ENCODE peak calls at places on chromosomes 7 and 10, in five cellular contexts. Y, D, S, M and R are unnamed samples.
A peak's percentile ranks its signal among the peaks of the same experiment; 100 is the strongest.

GRCh38 chr10:119113805-119114732 is 10.2 kb downstream of the DENND10 start:
- DNase-seq in Y (peak; percentile 44), D (no peak), S (no peak), M (no peak), R (peak; percentile 86)

GRCh38 chr7:68888971-68889385 is 709.3 kb upstream of the AUTS2 start:
- DNase-seq in Y (no peak), D (no peak), S (no peak), M (no peak), R (no peak)

GRCh38 chr7:131538071-131538790 is 18.2 kb downstream of the PODXL start:
- DNase-seq in Y (peak; percentile 75), D (no peak), S (no peak), M (no peak), R (no peak)

GRCh38 chr10:71244638-71245419 is 32.5 kb downstream of the UNC5B start:
- DNase-seq in Y (peak; percentile 35), D (no peak), S (peak; percentile 39), M (peak; percentile 83), R (peak; percentile 45)

GRCh38 chr7:123615344-123615743 is 13.7 kb downstream of the ASB15 start:
- DNase-seq in Y (no peak), D (no peak), S (no peak), M (no peak), R (peak; percentile 47)

GRCh38 chr7:91710896-91711295 is 169.6 kb downstream of the MTERF1 start:
- DNase-seq in Y (no peak), D (no peak), S (no peak), M (no peak), R (no peak)

GRCh38 chr10:43259981-43260761 is 6.7 kb downstream of the RASGEF1A start:
- DNase-seq in Y (peak; percentile 23), D (no peak), S (peak; percentile 44), M (peak; percentile 40), R (no peak)

GRCh38 chr7:4745971-4746919 is 29.2 kb upstream of the AP5Z1 start:
- DNase-seq in Y (peak; percentile 49), D (no peak), S (peak; percentile 40), M (no peak), R (peak; percentile 76)

GRCh38 chr7:116805100-116805544 is 57.3 kb upstream of the CAPZA2 start:
- DNase-seq in Y (no peak), D (no peak), S (no peak), M (peak; percentile 40), R (no peak)

GRCh38 chr10:614772-615582 is 74.5 kb downstream of the DIP2C start:
- DNase-seq in Y (no peak), D (no peak), S (no peak), M (no peak), R (no peak)

GRCh38 chr7:69687739-69688431 is 89.6 kb downstream of the AUTS2 start:
- DNase-seq in Y (no peak), D (no peak), S (no peak), M (no peak), R (no peak)

GRCh38 chr10:77507313-77507712 is 130.3 kb downstream of the KCNMA1 start:
- DNase-seq in Y (no peak), D (no peak), S (peak; percentile 20), M (no peak), R (no peak)

GRCh38 chr10:59435707-59436106 is 73.4 kb upstream of the FAM13C start:
- DNase-seq in Y (no peak), D (no peak), S (no peak), M (no peak), R (peak; percentile 22)

GRCh38 chr10:13987472-13987871 is 343.3 kb downstream of the FRMD4A start:
- DNase-seq in Y (peak; percentile 23), D (no peak), S (no peak), M (no peak), R (peak; percentile 91)

GRCh38 chr10:8584666-8585065 is 530.2 kb downstream of the GATA3 start:
- DNase-seq in Y (no peak), D (no peak), S (no peak), M (no peak), R (no peak)

GRCh38 chr10:69758310-69758728 is 43.4 kb upstream of the COL13A1 start:
- DNase-seq in Y (no peak), D (no peak), S (no peak), M (no peak), R (no peak)

GRCh38 chr10:62072901-62073300 is 171.4 kb downstream of the ARID5B start:
- DNase-seq in Y (no peak), D (no peak), S (no peak), M (no peak), R (no peak)

GRCh38 chr7:151923097-151923876 is 33.0 kb upstream of the GALNTL5 start:
- DNase-seq in Y (no peak), D (no peak), S (peak; percentile 84), M (peak; percentile 29), R (no peak)

GRCh38 chr10:125024496-125025234 is 82.7 kb downstream of the ZRANB1 start:
- DNase-seq in Y (no peak), D (no peak), S (no peak), M (no peak), R (no peak)

GRCh38 chr10:69620625-69621024 is 9.4 kb upstream of the FAM241B start:
- DNase-seq in Y (no peak), D (no peak), S (no peak), M (no peak), R (no peak)

GRCh38 chr10:49115015-49115795 is at the start of gene VSTM4:
- DNase-seq in Y (no peak), D (no peak), S (no peak), M (peak; percentile 55), R (peak; percentile 45)

GRCh38 chr7:103592187-103592586 is 146.2 kb upstream of the SLC26A5 start:
- DNase-seq in Y (no peak), D (no peak), S (no peak), M (no peak), R (no peak)

GRCh38 chr7:123355576-123356195 is 155.9 kb upstream of the SLC13A1 start:
- DNase-seq in Y (no peak), D (no peak), S (no peak), M (no peak), R (peak; percentile 46)

GRCh38 chr7:23106801-23107713 is 1.5 kb downstream of the KLHL7 start:
- DNase-seq in Y (no peak), D (no peak), S (no peak), M (no peak), R (no peak)

GRCh38 chr10:126478600-126478999 is 90.3 kb upstream of the ADAM12 start:
- DNase-seq in Y (no peak), D (no peak), S (no peak), M (no peak), R (no peak)

GRCh38 chr10:126481181-126481580 is 92.9 kb upstream of the ADAM12 start:
- DNase-seq in Y (no peak), D (no peak), S (no peak), M (no peak), R (no peak)

GRCh38 chr10:126480648-126481047 is 92.4 kb upstream of the ADAM12 start:
- DNase-seq in Y (no peak), D (no peak), S (no peak), M (no peak), R (no peak)

GRCh38 chr10:126476256-126476655 is 88.0 kb upstream of the ADAM12 start:
- DNase-seq in Y (no peak), D (no peak), S (no peak), M (peak; percentile 44), R (peak; percentile 34)

DNA sequence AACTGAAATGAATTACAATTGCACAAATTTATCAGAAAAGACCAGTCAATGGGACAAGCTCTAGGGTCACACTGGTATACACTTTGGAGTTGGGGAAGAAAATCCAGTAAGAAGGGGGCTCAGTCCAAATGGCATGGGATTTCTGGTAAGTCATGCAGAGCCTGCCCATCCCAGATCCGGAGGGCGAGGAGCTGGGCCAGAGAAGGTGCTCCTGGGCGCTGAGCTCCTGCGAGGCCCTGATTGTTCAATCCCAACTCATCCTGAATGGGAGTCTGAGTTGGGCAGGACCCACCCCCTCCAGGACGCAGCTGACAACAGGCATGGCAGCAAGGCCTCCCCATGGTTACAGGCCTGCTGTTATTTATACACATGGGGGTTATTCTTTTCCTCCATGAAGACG is 91.0 kb upstream of the ADAM12 start:
- DNase-seq in Y (no peak), D (no peak), S (no peak), M (no peak), R (no peak)
- H3K27ac ChIP-seq in Y (no peak overlapping the region), D (no peak overlapping the region), S (no peak overlapping the region), M (no peak overlapping the region), R (no peak overlapping the region)

DNA sequence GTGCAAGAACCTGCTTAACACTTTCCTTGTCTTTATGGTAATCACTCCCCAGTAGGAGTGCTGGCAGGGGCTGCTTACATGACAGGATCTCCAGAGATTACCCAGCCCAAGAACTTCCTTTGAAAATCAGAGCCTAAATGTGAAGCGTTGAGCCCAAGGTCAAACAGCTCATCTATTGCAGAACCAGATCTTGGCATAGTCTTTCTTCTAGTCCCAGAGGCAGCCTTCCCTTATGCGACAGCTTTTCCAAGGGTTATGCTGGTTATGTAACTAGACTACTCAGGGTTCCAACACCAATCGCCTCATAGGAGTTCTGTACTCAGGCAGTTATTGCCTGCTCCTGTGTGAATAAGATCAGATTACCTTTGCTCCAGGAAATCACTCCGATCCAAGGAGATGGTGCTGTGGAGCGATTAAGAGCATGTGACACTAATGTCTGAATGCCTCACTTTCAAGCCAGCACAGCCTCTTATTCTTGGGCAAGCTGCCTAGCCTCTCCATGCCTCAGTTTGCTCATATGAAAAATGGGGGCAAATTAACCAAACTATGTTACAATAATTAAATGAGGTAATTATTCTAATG is 8.4 kb upstream of the LGI1 start:
- DNase-seq in Y (no peak), D (no peak), S (no peak), M (no peak), R (no peak)
- H3K27ac ChIP-seq in Y (no peak overlapping the region), D (no peak overlapping the region), S (no peak overlapping the region), M (no peak overlapping the region), R (no peak overlapping the region)

DNA sequence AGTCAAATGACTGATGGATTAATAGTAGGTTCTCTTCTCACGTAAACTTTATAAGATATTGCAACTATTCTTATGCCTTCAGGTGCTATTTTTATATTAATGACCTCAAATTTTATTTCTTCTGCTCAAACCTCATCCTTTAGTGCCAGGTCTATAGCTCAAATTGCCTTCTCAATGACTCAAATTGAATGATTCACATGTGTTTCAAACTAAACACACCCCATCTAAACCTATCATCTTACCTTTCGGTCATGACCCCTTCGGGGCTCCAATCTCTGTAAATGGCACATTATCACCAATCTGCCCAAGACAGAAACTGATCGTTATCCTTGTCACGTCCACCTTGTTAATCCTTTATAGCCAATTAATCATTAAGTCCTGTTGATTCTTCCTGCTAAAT is 22.0 kb upstream of the LIPF start:
- DNase-seq in Y (peak; percentile 47), D (no peak), S (no peak), M (no peak), R (no peak)
- H3K27ac ChIP-seq in Y (no peak overlapping the region), D (no peak overlapping the region), S (no peak overlapping the region), M (no peak overlapping the region), R (no peak overlapping the region)

DNA sequence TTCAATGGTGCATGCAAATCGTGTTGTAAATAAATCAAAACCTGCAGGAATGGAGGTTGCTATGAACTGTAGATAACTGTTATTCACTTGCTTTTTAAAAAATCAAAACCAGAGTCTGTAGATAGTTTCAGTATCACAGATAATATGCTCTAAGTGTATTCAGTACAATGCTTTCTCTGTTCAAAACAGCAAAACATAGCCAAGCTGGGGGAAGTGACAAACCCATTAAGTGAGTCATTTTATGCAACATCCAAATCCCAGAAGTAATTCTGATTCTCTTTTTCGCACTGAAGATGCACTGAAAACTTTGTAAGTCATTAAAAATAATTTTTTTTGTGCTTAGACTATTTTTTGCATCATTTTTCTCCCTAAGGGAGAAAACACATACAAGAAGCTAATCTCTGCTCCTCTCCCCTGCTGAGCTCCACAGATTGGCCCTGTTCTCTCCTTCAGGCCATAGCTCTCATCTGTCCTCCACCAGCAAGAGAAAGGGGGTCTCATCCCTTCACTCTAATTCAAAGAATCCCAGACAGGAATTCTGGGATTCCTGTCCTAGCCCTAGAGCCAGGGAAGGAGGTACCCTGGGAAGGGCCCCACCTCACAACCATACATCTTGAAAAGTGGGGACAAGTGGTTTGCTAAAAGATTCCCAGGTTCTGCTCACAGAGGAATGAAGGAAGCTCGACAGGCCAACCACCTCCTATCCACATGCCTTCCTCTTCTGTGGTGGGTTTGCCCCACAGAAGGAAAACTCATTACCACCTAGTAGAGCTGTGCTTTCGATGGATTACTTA is 4.9 kb downstream of the PRTFDC1 start:
- DNase-seq in Y (peak; percentile 13), D (no peak), S (no peak), M (no peak), R (peak; percentile 32)
- H3K27ac ChIP-seq in Y (no peak overlapping the region), D (peak overlapping the region; percentile 19), S (no peak overlapping the region), M (peak overlapping the region; percentile 71), R (no peak overlapping the region)